ENCODE peak calls at places on chromosomes 7 and 10, in nine cellular contexts. E is activated T-cell treated with anti-CD3 and anti-CD28 coated beads, Interleukin-2, amount 50 U/mL, for 48 hours; W is epithelial cell of esophagus; B is GDM1; K is neural crest cell; M is hippocampal formation; Y is putamen; H is progenitor cell of endocrine pancreas; J is stimulated activated CD8-positive, alpha-beta memory T cell treated with anti-CD3 and anti-CD28 coated beads, Interleukin-4, amount 100 ng/mL, for 24 hours. R is an unnamed sample.

GRCh38 chr10:62244785-62245595 is 23.7 kb downstream of the RTKN2 start:
- DNase-seq in E (peak; percentile 40), W (peak; percentile 78), B (peak; percentile 52), K (no peak), M (peak; percentile 90), Y (peak; percentile 78), H (no peak), J (peak; percentile 11), R (no peak)

GRCh38 chr7:14691597-14692203 is 210.9 kb downstream of the DGKB start:
- DNase-seq in E (peak; percentile 52), W (peak; percentile 23), B (no peak), K (peak; percentile 71), M (peak; percentile 8), Y (peak; percentile 33), H (peak; percentile 54), J (peak; percentile 22), R (peak; percentile 7)

GRCh38 chr10:11403116-11403515 is 208.3 kb downstream of the USP6NL start:
- DNase-seq in E (peak; percentile 67), W (no peak), B (peak; percentile 52), K (no peak), M (no peak), Y (no peak), H (no peak), J (peak; percentile 26), R (peak; percentile 61)

GRCh38 chr7:35019179-35019729 is 18.0 kb downstream of the DPY19L1 start:
- DNase-seq in E (no peak), W (no peak), B (no peak), K (no peak), M (no peak), Y (no peak), H (no peak), J (no peak), R (no peak)

GRCh38 chr7:69782917-69783684 is 184.8 kb downstream of the AUTS2 start:
- DNase-seq in E (no peak), W (no peak), B (no peak), K (no peak), M (peak; percentile 34), Y (peak; percentile 59), H (no peak), J (no peak), R (no peak)

GRCh38 chr7:118944271-118944670 is 719.8 kb downstream of the ANKRD7 start:
- DNase-seq in E (no peak), W (no peak), B (no peak), K (no peak), M (no peak), Y (no peak), H (no peak), J (no peak), R (no peak)

GRCh38 chr10:99711129-99711719 is 20.7 kb downstream of the COX15 start:
- DNase-seq in E (peak; percentile 24), W (peak; percentile 71), B (peak; percentile 38), K (no peak), M (peak; percentile 8), Y (no peak), H (no peak), J (no peak), R (no peak)

GRCh38 chr10:131077724-131078123 is 233.8 kb downstream of the TCERG1L start:
- DNase-seq in E (no peak), W (no peak), B (no peak), K (no peak), M (no peak), Y (no peak), H (no peak), J (no peak), R (no peak)

GRCh38 chr10:77501152-77501845 is 136.3 kb downstream of the KCNMA1 start:
- DNase-seq in E (peak; percentile 17), W (peak; percentile 77), B (no peak), K (no peak), M (no peak), Y (peak; percentile 32), H (no peak), J (no peak), R (no peak)

GRCh38 chr7:114087674-114088539 is 169.1 kb upstream of the PPP1R3A start:
- DNase-seq in E (no peak), W (no peak), B (no peak), K (peak; percentile 11), M (no peak), Y (no peak), H (no peak), J (no peak), R (no peak)